ENCODE peak calls at places on chromosome 10, in six cellular contexts. A is NCI-H1105; K is Daoy; S is activated CD8-positive, alpha-beta memory T cell treated with anti-CD3 and anti-CD28 coated beads for 4 hours; G is sigmoid colon; E is left cardiac atrium. R is an unnamed sample.

GRCh38 chr10:114709966-114710365 is 51.9 kb upstream of the ABLIM1 start:
- DNase-seq in S (no peak), E (no peak), K (no peak), A (no peak), G (no peak), R (no peak)

GRCh38 chr10:100338434-100339036 is 8.5 kb upstream of the SCD start:
- DNase-seq in G (peak), K (peak), S (peak), A (no peak), E (peak), R (peak)

GRCh38 chr10:101564490-101564991 is 23.5 kb downstream of the POLL start:
- DNase-seq in G (peak), K (no peak), S (no peak), A (no peak), E (no peak), R (no peak)

GRCh38 chr10:97325754-97326153 is 6.7 kb downstream of the FRAT1 start:
- DNase-seq in S (no peak), E (no peak), A (no peak), G (no peak), K (no peak), R (no peak)

GRCh38 chr10:95246582-95247051 is 44.2 kb downstream of the PDLIM1 start:
- DNase-seq in G (peak), S (peak), K (peak), E (peak), A (peak), R (peak)

GRCh38 chr10:28879875-28880381 is 202.6 kb downstream of the BAMBI start:
- DNase-seq in E (peak), A (no peak), S (no peak), K (no peak), G (no peak), R (no peak)

GRCh38 chr10:29304259-29305030 is 15.6 kb downstream of the LYZL1 start:
- DNase-seq in K (peak), G (peak), E (peak), A (no peak), S (no peak), R (no peak)

GRCh38 chr10:112467541-112468075 is 20.6 kb downstream of the VTI1A start:
- DNase-seq in S (no peak), A (no peak), G (no peak), E (no peak), K (no peak), R (no peak)

GRCh38 chr10:90917231-90917967 is 3.5 kb downstream of the ANKRD1 start:
- DNase-seq in G (no peak), E (no peak), K (no peak), A (no peak), S (no peak), R (no peak)

GRCh38 chr10:91340613-91341362 is 69.4 kb upstream of the HECTD2 start:
- DNase-seq in E (peak), A (peak), S (no peak), G (no peak), K (peak), R (no peak)

GRCh38 chr10:51007781-51008180 is 66.5 kb upstream of the PRKG1 start:
- DNase-seq in E (no peak), S (no peak), A (no peak), G (no peak), K (peak), R (no peak)

GRCh38 chr10:29749150-29749549 is 114.4 kb upstream of the SVIL start:
- DNase-seq in S (no peak), A (no peak), G (no peak), E (no peak), K (no peak), R (no peak)

GRCh38 chr10:70866424-70866823 is 21.9 kb downstream of the PCBD1 start:
- DNase-seq in A (no peak), S (no peak), E (no peak), K (no peak), G (no peak), R (no peak)

GRCh38 chr10:74263996-74264395 is 113.0 kb downstream of the ADK start:
- DNase-seq in E (no peak), G (no peak), S (no peak), A (no peak), K (no peak), R (no peak)

GRCh38 chr10:124529661-124530214 is 68.1 kb downstream of the LHPP start:
- DNase-seq in S (no peak), G (no peak), K (no peak), A (no peak), E (no peak), R (no peak)

GRCh38 chr10:28738200-28738599 is 60.9 kb downstream of the BAMBI start:
- DNase-seq in E (no peak), A (no peak), G (no peak), K (no peak), S (no peak), R (no peak)

GRCh38 chr10:90148121-90148855 is 446.9 kb downstream of the KIF20B start:
- DNase-seq in A (no peak), G (no peak), E (no peak), K (peak), S (no peak), R (no peak)

GRCh38 chr10:126312167-126312566 is 76.1 kb downstream of the ADAM12 start:
- DNase-seq in A (no peak), G (no peak), S (no peak), K (no peak), E (no peak), R (no peak)

GRCh38 chr10:63083904-63084689 is 49.0 kb upstream of the NRBF2 start:
- DNase-seq in G (peak), A (peak), K (peak), S (peak), E (peak), R (no peak)

GRCh38 chr10:30751678-30752331 is 122.3 kb upstream of the LYZL2 start:
- DNase-seq in A (peak), K (peak), E (peak), S (no peak), G (no peak), R (peak)

GRCh38 chr10:103800789-103801540 is 54.4 kb downstream of the SH3PXD2A start:
- DNase-seq in E (no peak), A (no peak), S (peak), G (no peak), K (peak), R (no peak)

GRCh38 chr10:102227050-102227449 is 951 bp downstream of the ELOVL3 start:
- DNase-seq in S (no peak), E (no peak), K (no peak), A (no peak), G (no peak), R (peak)

GRCh38 chr10:79367421-79368189 is 20.3 kb downstream of the PPIF start:
- DNase-seq in K (no peak), E (no peak), A (no peak), S (no peak), G (no peak), R (no peak)

GRCh38 chr10:3761916-3762708 is 22.9 kb downstream of the KLF6 start:
- DNase-seq in S (no peak), A (no peak), E (no peak), K (peak), G (no peak), R (no peak)